ENCODE peak calls at places on chromosomes 1 and 21, in seven cellular contexts. I is K562, R is SK-N-SH, D is HepG2, B is GM23338, K is HCT116, J is GM12878. L is an unnamed sample. For H3K4me1, the result is how much of the 10 kb centered on the place peaks cover.

GRCh38 chr1:78475888-78476610 is 14.7 kb upstream of the PTGFR start:
- DNase-seq in R (no peak), D (peak), B (no peak), J (no peak), K (no peak), I (no peak), L (no peak)

GRCh38 chr21:33642896-33643657 is 776 bp downstream of the ITSN1 start:
- DNase-seq in B (peak), J (no peak), R (peak), I (peak), D (no peak), K (no peak), L (no peak)

GRCh38 chr1:1335283-1335682 is 4.2 kb downstream of the TAS1R3 start:
- DNase-seq in J (no peak), I (no peak), B (no peak), K (no peak), D (no peak), R (no peak), L (no peak)

GRCh38 chr1:20486457-20487235 is 636 bp upstream of the CAMK2N1 start:
- DNase-seq in R (peak), J (no peak), B (peak), D (peak), K (no peak), I (peak), L (no peak)

GRCh38 chr1:247905181-247905580 is 9.8 kb downstream of the OR2W3 start:
- DNase-seq in D (no peak), R (no peak), B (no peak), J (no peak), K (no peak), I (no peak), L (no peak)

GRCh38 chr1:213724640-213725536 is 262.9 kb upstream of the PROX1 start:
- DNase-seq in R (no peak), I (no peak), B (no peak), D (peak), K (no peak), J (no peak), L (no peak)

GRCh38 chr1:112818990-112819689 is 104.0 kb upstream of the PPM1J start:
- DNase-seq in J (no peak), I (peak), R (no peak), B (no peak), D (no peak), K (no peak), L (no peak)

GRCh38 chr1:53026254-53026653 is 35.8 kb upstream of the PODN start:
- DNase-seq in R (no peak), J (no peak), B (no peak), K (no peak), I (no peak), D (no peak), L (no peak)

GRCh38 chr21:44419679-44420078 is 35.6 kb upstream of the LRRC3 start:
- DNase-seq in I (no peak), R (no peak), J (no peak), K (no peak), D (no peak), B (no peak), L (no peak)

GRCh38 chr1:223706077-223706988 is 6.0 kb upstream of the CAPN2 start:
- DNase-seq in K (no peak), D (peak), J (no peak), B (no peak), I (peak), R (no peak), L (no peak)

GRCh38 chr21:32252136-32252535 is 26.7 kb downstream of the MIS18A start:
- DNase-seq in R (no peak), K (no peak), I (no peak), J (no peak), D (no peak), B (no peak), L (no peak)

GRCh38 chr1:209344146-209344545 is 239.4 kb upstream of the CAMK1G start:
- DNase-seq in I (no peak), J (no peak), R (no peak), K (no peak), D (no peak), B (no peak), L (no peak)

GRCh38 chr1:213987876-213988638 is at the start of gene PROX1:
- DNase-seq in R (peak), D (peak), K (no peak), B (peak), J (no peak), I (peak), L (no peak)

GRCh38 chr1:98325646-98326441 is 335.7 kb upstream of the SNX7 start:
- DNase-seq in D (peak), I (no peak), J (no peak), K (peak), R (no peak), B (no peak), L (no peak)

GRCh38 chr1:83552820-83553219 is 446.1 kb downstream of the TTLL7 start:
- DNase-seq in I (no peak), D (no peak), R (no peak), B (no peak), K (no peak), J (no peak), L (no peak)

GRCh38 chr1:9085306-9085940 is 16.0 kb upstream of the SLC2A5 start:
- DNase-seq in R (no peak), K (no peak), I (no peak), D (no peak), B (no peak), J (no peak), L (no peak)

GRCh38 chr1:55700359-55701130 is 485.4 kb upstream of the USP24 start:
- DNase-seq in D (no peak), R (no peak), B (no peak), I (no peak), K (no peak), J (no peak), L (no peak)

GRCh38 chr1:238664139-238664538 is 722.2 kb upstream of the CHRM3 start:
- DNase-seq in B (no peak), J (no peak), K (no peak), R (no peak), I (no peak), D (no peak), L (no peak)

GRCh38 chr1:147163019-147163418 is 9.3 kb downstream of the PRKAB2 start:
- DNase-seq in I (no peak), R (no peak), J (no peak), B (no peak), D (no peak), K (no peak), L (no peak)

GRCh38 chr1:147167361-147167760 is 4.9 kb downstream of the PRKAB2 start:
- DNase-seq in B (no peak), I (no peak), R (no peak), J (no peak), K (peak), D (peak), L (peak)

GRCh38 chr1:147156643-147157042 is 15.6 kb downstream of the PRKAB2 start:
- DNase-seq in I (no peak), D (no peak), J (no peak), R (no peak), K (no peak), B (no peak), L (no peak)

GRCh38 chr1:147162093-147162492 is 10.2 kb downstream of the PRKAB2 start:
- DNase-seq in J (no peak), K (peak), B (no peak), R (no peak), I (no peak), D (no peak), L (no peak)
- H3K4me1 ChIP-seq in J (under half), K (under half), B (under half), R (under half), I (under half), D (under half), L (under half)

GRCh38 chr1:3618576-3618903 is 6.3 kb upstream of the TPRG1L start:
- DNase-seq in J (no peak), B (no peak), K (no peak), D (no peak), R (no peak), I (no peak), L (no peak)
- TF ChIP-seq POLR2AphosphoS5 in J (no peak), B (no peak), K (no peak), D (no peak), R (no peak), I (no peak), L (no peak)

GRCh38 chr21:26169061-26169610 is 1.4 kb downstream of the APP start:
- DNase-seq in R (peak), I (no peak), D (peak), B (peak), K (peak), J (peak), L (no peak)
- TF ChIP-seq REST in R (no peak), I (no peak), D (no peak), B (no peak), K (no peak), J (no peak), L (no peak)

GRCh38 chr1:154342132-154342531 is 16.8 kb downstream of the ATP8B2 start:
- DNase-seq in I (no peak), B (no peak), K (no peak), J (no peak), D (no peak), R (no peak), L (no peak)
- H3K4me1 ChIP-seq in I (under half), B (under half), K (under half), J (under half), D (under half), R (under half), L (under half)

GRCh38 chr1:191690931-191691330 is 467.3 kb upstream of the RGS18 start:
- DNase-seq in R (no peak), I (no peak), J (no peak), K (no peak), D (no peak), B (no peak), L (no peak)
- TF ChIP-seq POLR2AphosphoS5 in R (no peak), I (no peak), J (no peak), K (no peak), D (no peak), B (no peak), L (no peak)

GRCh38 chr1:183235503-183235902 is 49.4 kb downstream of the LAMC2 start:
- DNase-seq in B (no peak), K (no peak), I (no peak), J (no peak), D (no peak), R (no peak), L (no peak)
- TF ChIP-seq REST in B (no peak), K (no peak), I (no peak), J (no peak), D (no peak), R (no peak), L (no peak)

L was measured in Panc1.